ENCODE peak calls at places on chromosome 21, in eight cellular contexts. P is ELR; Y is aorta; I is WTC11; M is stimulated activated CD4-positive, alpha-beta T cell treated with anti-CD3 and anti-CD28 coated beads, TNF-alpha, amount 100 ng/mL, for 4 hours; F is foreskin fibroblast; G is stimulated activated CD8-positive, alpha-beta memory T cell treated with anti-CD3 and anti-CD28 coated beads, Interleukin-4, amount 100 ng/mL, for 1 hour; E is ELF-1. O is an unnamed sample.

GRCh38 chr21:41832230-41833137 is 46.7 kb downstream of the PRDM15 start:
- DNase-seq in P (no peak), Y (peak; percentile 19), I (no peak), M (no peak), F (no peak), G (no peak), E (no peak), O (no peak)

GRCh38 chr21:28568692-28569091 is 424.0 kb downstream of the LTN1 start:
- DNase-seq in P (no peak), Y (no peak), I (no peak), M (no peak), F (no peak), G (no peak), E (no peak), O (no peak)

GRCh38 chr21:37712204-37712934 is 203.9 kb downstream of the KCNJ6 start:
- DNase-seq in P (peak; percentile 79), Y (peak; percentile 81), I (peak; percentile 75), M (peak; percentile 1), F (peak; percentile 89), G (no peak), E (peak; percentile 78), O (peak; percentile 37)

GRCh38 chr21:35027558-35028450 is 21.3 kb downstream of the RUNX1 start:
- DNase-seq in P (no peak), Y (no peak), I (no peak), M (no peak), F (peak; percentile 11), G (no peak), E (no peak), O (no peak)

GRCh38 chr21:42308161-42308913 is 6.9 kb downstream of the TFF3 start:
- DNase-seq in P (no peak), Y (no peak), I (no peak), M (no peak), F (no peak), G (no peak), E (no peak), O (no peak)

GRCh38 chr21:25503981-25504380 is 103.3 kb downstream of the MRPL39 start:
- DNase-seq in P (no peak), Y (no peak), I (no peak), M (no peak), F (peak; percentile 20), G (no peak), E (no peak), O (no peak)

GRCh38 chr21:33403786-33404571 is 766 bp downstream of the IFNGR2 start:
- DNase-seq in P (peak; percentile 55), Y (peak; percentile 85), I (peak; percentile 49), M (no peak), F (peak; percentile 78), G (no peak), E (peak; percentile 72), O (no peak)

GRCh38 chr21:46190491-46191131 is 6.4 kb upstream of the SPATC1L start:
- DNase-seq in P (no peak), Y (no peak), I (no peak), M (no peak), F (no peak), G (no peak), E (no peak), O (no peak)

GRCh38 chr21:18249542-18250152 is 5.0 kb downstream of the CHODL start:
- DNase-seq in P (no peak), Y (no peak), I (no peak), M (no peak), F (no peak), G (no peak), E (peak; percentile 8), O (no peak)

GRCh38 chr21:44498280-44498964 is 41.6 kb downstream of the KRTAP10-1 start:
- DNase-seq in P (no peak), Y (peak; percentile 34), I (no peak), M (no peak), F (no peak), G (no peak), E (no peak), O (no peak)

GRCh38 chr21:23401278-23401677 is 2206.0 kb downstream of the MRPL39 start:
- DNase-seq in P (peak; percentile 21), Y (no peak), I (no peak), M (no peak), F (no peak), G (no peak), E (no peak), O (no peak)

GRCh38 chr21:31564439-31564838 is 95.1 kb upstream of the SOD1 start:
- DNase-seq in P (peak; percentile 34), Y (no peak), I (no peak), M (no peak), F (no peak), G (no peak), E (no peak), O (no peak)

GRCh38 chr21:46191257-46191685 is 7.0 kb upstream of the SPATC1L start:
- DNase-seq in P (peak; percentile 84), Y (peak; percentile 66), I (no peak), M (no peak), F (peak; percentile 90), G (no peak), E (no peak), O (peak; percentile 63)

GRCh38 chr21:45550552-45551210 is 8.4 kb upstream of the SLC19A1 start:
- DNase-seq in P (no peak), Y (peak; percentile 66), I (no peak), M (no peak), F (peak; percentile 16), G (no peak), E (no peak), O (no peak)

GRCh38 chr21:40054403-40054802 is 187.2 kb downstream of the PCP4 start:
- DNase-seq in P (no peak), Y (peak; percentile 77), I (no peak), M (no peak), F (no peak), G (no peak), E (no peak), O (no peak)

GRCh38 chr21:31218830-31219608 is 125.0 kb downstream of the TIAM1 start:
- DNase-seq in P (no peak), Y (no peak), I (no peak), M (no peak), F (peak; percentile 30), G (no peak), E (peak; percentile 44), O (no peak)

GRCh38 chr21:37546299-37546908 is 179.8 kb downstream of the DYRK1A start:
- DNase-seq in P (no peak), Y (no peak), I (no peak), M (no peak), F (no peak), G (no peak), E (no peak), O (no peak)

GRCh38 chr21:32406405-32406804 is 6.1 kb upstream of the EVA1C start:
- DNase-seq in P (no peak), Y (no peak), I (no peak), M (no peak), F (no peak), G (no peak), E (no peak), O (no peak)